ENCODE peak calls at places on chromosomes 12 and 14, in seven cellular contexts. U is non-pigmented ciliary epithelial cell; Q is Caki2; S is hepatocyte; A is posterior cingulate gyrus; X is stimulated activated CD8-positive, alpha-beta memory T cell treated with anti-CD3 and anti-CD28 coated beads, Interleukin-4, amount 100 ng/mL, for 24 hours; B is B cell. Z is an unnamed sample.

GRCh38 chr12:71299541-71300376 is 139.8 kb upstream of the LGR5 start:
- DNase-seq in U (no peak), Q (peak), S (no peak), A (no peak), X (no peak), B (no peak), Z (no peak)

GRCh38 chr12:11716794-11717532 is 67.5 kb downstream of the ETV6 start:
- DNase-seq in U (no peak), Q (peak), S (peak), A (no peak), X (no peak), B (no peak), Z (no peak)

GRCh38 chr14:63781686-63782085 is 53.8 kb upstream of the SGPP1 start:
- DNase-seq in U (no peak), Q (peak), S (no peak), A (no peak), X (no peak), B (no peak), Z (no peak)

GRCh38 chr12:94207467-94208432 is 59.4 kb downstream of the PLXNC1 start:
- DNase-seq in U (no peak), Q (no peak), S (no peak), A (no peak), X (peak), B (peak), Z (peak)

GRCh38 chr14:22847661-22848341 is 11.4 kb downstream of the MMP14 start:
- DNase-seq in U (no peak), Q (no peak), S (peak), A (no peak), X (no peak), B (no peak), Z (no peak)

GRCh38 chr14:82403972-82404371 is 870.3 kb upstream of the SEL1L start:
- DNase-seq in U (no peak), Q (no peak), S (no peak), A (no peak), X (no peak), B (no peak), Z (no peak)

GRCh38 chr14:22824711-22825359 is 4.9 kb upstream of the MRPL52 start:
- DNase-seq in U (peak), Q (peak), S (peak), A (no peak), X (no peak), B (no peak), Z (no peak)

GRCh38 chr14:105196228-105196960 is 15.3 kb upstream of the NUDT14 start:
- DNase-seq in U (no peak), Q (no peak), S (no peak), A (no peak), X (no peak), B (no peak), Z (no peak)

GRCh38 chr12:101794574-101794973 is 36.2 kb downstream of the GNPTAB start:
- DNase-seq in U (no peak), Q (no peak), S (no peak), A (no peak), X (no peak), B (no peak), Z (no peak)

GRCh38 chr12:73065913-73066312 is 793.7 kb downstream of the TRHDE start:
- DNase-seq in U (no peak), Q (no peak), S (no peak), A (no peak), X (no peak), B (no peak), Z (no peak)

GRCh38 chr14:54805080-54805479 is 97.5 kb downstream of the GCH1 start:
- DNase-seq in U (no peak), Q (no peak), S (no peak), A (no peak), X (no peak), B (no peak), Z (no peak)

GRCh38 chr14:99460793-99461192 is 19.9 kb downstream of the SETD3 start:
- DNase-seq in U (no peak), Q (no peak), S (no peak), A (no peak), X (no peak), B (no peak), Z (no peak)

GRCh38 chr12:122137681-122138080 is 36.3 kb downstream of the IL31 start:
- DNase-seq in U (no peak), Q (no peak), S (peak), A (no peak), X (no peak), B (no peak), Z (no peak)

GRCh38 chr14:102568115-102568614 is 24.3 kb upstream of the RCOR1 start:
- DNase-seq in U (no peak), Q (peak), S (peak), A (no peak), X (peak), B (no peak), Z (no peak)

GRCh38 chr12:3962661-3963483 is 89.7 kb upstream of the PARP11 start:
- DNase-seq in U (no peak), Q (no peak), S (peak), A (no peak), X (peak), B (peak), Z (no peak)

GRCh38 chr12:11652351-11653040 is 3.0 kb downstream of the ETV6 start:
- DNase-seq in U (no peak), Q (peak), S (peak), A (no peak), X (no peak), B (peak), Z (peak)

GRCh38 chr14:34693228-34693939 is 21.0 kb downstream of the CFL2 start:
- DNase-seq in U (no peak), Q (peak), S (peak), A (no peak), X (peak), B (no peak), Z (no peak)

GRCh38 chr14:87231336-87232026 is 761.5 kb downstream of the GALC start:
- DNase-seq in U (no peak), Q (peak), S (no peak), A (no peak), X (no peak), B (no peak), Z (no peak)

GRCh38 chr12:11650279-11650696 is 814 bp downstream of the ETV6 start:
- DNase-seq in U (no peak), Q (no peak), S (no peak), A (no peak), X (peak), B (no peak), Z (no peak)

GRCh38 chr12:57273516-57273915 is 22.5 kb upstream of the STAC3 start:
- DNase-seq in U (no peak), Q (no peak), S (no peak), A (no peak), X (no peak), B (no peak), Z (no peak)

GRCh38 chr14:93456356-93456755 is 25.6 kb downstream of the UNC79 start:
- DNase-seq in U (no peak), Q (no peak), S (no peak), A (no peak), X (no peak), B (no peak), Z (no peak)

GRCh38 chr12:5388581-5389535 is 43.0 kb upstream of the NTF3 start:
- DNase-seq in U (no peak), Q (peak), S (no peak), A (no peak), X (no peak), B (no peak), Z (no peak)

GRCh38 chr14:76957224-76957881 is 71.2 kb downstream of the IRF2BPL start:
- DNase-seq in U (no peak), Q (peak), S (no peak), A (no peak), X (no peak), B (no peak), Z (no peak)

GRCh38 chr12:129614221-129614885 is 289.5 kb downstream of the TMEM132D start:
- DNase-seq in U (no peak), Q (peak), S (peak), A (no peak), X (no peak), B (no peak), Z (no peak)